ENCODE peak calls at places on chromosomes 3 and 15, in five cellular contexts. One of them, this sample, is unnamed.

GRCh38 chr15:89278307-89278706 is 34.5 kb downstream of the FANCI start:
- DNase-seq in GM06990: no peak
- DNase-seq in tibial artery: no peak
- DNase-seq in astrocyte of the cerebellum: no peak
- DNase-seq in GM23338: no peak
- DNase-seq in this sample: no peak

GRCh38 chr3:55180936-55181535 is 253.2 kb upstream of the LRTM1 start:
- DNase-seq in GM06990: no peak
- DNase-seq in tibial artery: peak
- DNase-seq in astrocyte of the cerebellum: no peak
- DNase-seq in GM23338: peak
- DNase-seq in this sample: no peak

GRCh38 chr3:124076231-124076630 is 84.3 kb upstream of the ROPN1 start:
- DNase-seq in GM06990: no peak
- DNase-seq in tibial artery: no peak
- DNase-seq in astrocyte of the cerebellum: no peak
- DNase-seq in GM23338: no peak
- DNase-seq in this sample: no peak

GRCh38 chr3:131072099-131072559 is 45.5 kb downstream of the NEK11 start:
- DNase-seq in GM06990: no peak
- DNase-seq in tibial artery: no peak
- DNase-seq in astrocyte of the cerebellum: no peak
- DNase-seq in GM23338: no peak
- DNase-seq in this sample: no peak

GRCh38 chr3:108345492-108346205 is 49.3 kb downstream of the HHLA2 start:
- DNase-seq in GM06990: no peak
- DNase-seq in tibial artery: no peak
- DNase-seq in astrocyte of the cerebellum: no peak
- DNase-seq in GM23338: peak
- DNase-seq in this sample: no peak

GRCh38 chr3:9231006-9231405 is 18.4 kb downstream of the SRGAP3 start:
- DNase-seq in GM06990: no peak
- DNase-seq in tibial artery: no peak
- DNase-seq in astrocyte of the cerebellum: no peak
- DNase-seq in GM23338: no peak
- DNase-seq in this sample: no peak

GRCh38 chr15:79167776-79168175 is 77.2 kb upstream of the RASGRF1 start:
- DNase-seq in GM06990: no peak
- DNase-seq in tibial artery: no peak
- DNase-seq in astrocyte of the cerebellum: no peak
- DNase-seq in GM23338: no peak
- DNase-seq in this sample: no peak

GRCh38 chr15:69084404-69085030 is 70.0 kb downstream of the NOX5 start:
- DNase-seq in GM06990: no peak
- DNase-seq in tibial artery: no peak
- DNase-seq in astrocyte of the cerebellum: no peak
- DNase-seq in GM23338: no peak
- DNase-seq in this sample: no peak

GRCh38 chr3:69821133-69821532 is 81.9 kb downstream of the MITF start:
- DNase-seq in GM06990: no peak
- DNase-seq in tibial artery: no peak
- DNase-seq in astrocyte of the cerebellum: no peak
- DNase-seq in GM23338: no peak
- DNase-seq in this sample: no peak

GRCh38 chr3:134428396-134428795 is 54.1 kb upstream of the AMOTL2 start:
- DNase-seq in GM06990: no peak
- DNase-seq in tibial artery: no peak
- DNase-seq in astrocyte of the cerebellum: peak
- DNase-seq in GM23338: no peak
- DNase-seq in this sample: no peak

GRCh38 chr15:49075876-49076275 is 29.6 kb upstream of the SECISBP2L start:
- DNase-seq in GM06990: no peak
- DNase-seq in tibial artery: no peak
- DNase-seq in astrocyte of the cerebellum: no peak
- DNase-seq in GM23338: no peak
- DNase-seq in this sample: no peak

GRCh38 chr3:12766541-12766940 is 7.5 kb upstream of the TMEM40 start:
- DNase-seq in GM06990: no peak
- DNase-seq in tibial artery: no peak
- DNase-seq in astrocyte of the cerebellum: no peak
- DNase-seq in GM23338: no peak
- DNase-seq in this sample: no peak

GRCh38 chr3:179921500-179921899 is 115.2 kb downstream of the PEX5L start:
- DNase-seq in GM06990: peak
- DNase-seq in tibial artery: no peak
- DNase-seq in astrocyte of the cerebellum: no peak
- DNase-seq in GM23338: no peak
- DNase-seq in this sample: no peak

GRCh38 chr15:101322849-101323477 is 27.9 kb upstream of the SNRPA1 start:
- DNase-seq in GM06990: no peak
- DNase-seq in tibial artery: no peak
- DNase-seq in astrocyte of the cerebellum: no peak
- DNase-seq in GM23338: no peak
- DNase-seq in this sample: no peak

GRCh38 chr15:43912208-43912607 is 85.4 kb downstream of the WDR76 start:
- DNase-seq in GM06990: no peak
- DNase-seq in tibial artery: no peak
- DNase-seq in astrocyte of the cerebellum: no peak
- DNase-seq in GM23338: no peak
- DNase-seq in this sample: no peak

GRCh38 chr3:165855581-165855980 is 18.4 kb upstream of the BCHE start:
- DNase-seq in GM06990: no peak
- DNase-seq in tibial artery: no peak
- DNase-seq in astrocyte of the cerebellum: peak
- DNase-seq in GM23338: no peak
- DNase-seq in this sample: no peak

GRCh38 chr3:90055721-90056120 is 948.3 kb downstream of the EPHA3 start:
- DNase-seq in GM06990: no peak
- DNase-seq in tibial artery: no peak
- DNase-seq in astrocyte of the cerebellum: no peak
- DNase-seq in GM23338: no peak
- DNase-seq in this sample: no peak

GRCh38 chr15:29611057-29611456 is 211.2 kb downstream of the TJP1 start:
- DNase-seq in GM06990: no peak
- DNase-seq in tibial artery: no peak
- DNase-seq in astrocyte of the cerebellum: no peak
- DNase-seq in GM23338: peak
- DNase-seq in this sample: no peak

GRCh38 chr3:151584603-151585002 is 123.7 kb upstream of the IGSF10 start:
- DNase-seq in GM06990: no peak
- DNase-seq in tibial artery: no peak
- DNase-seq in astrocyte of the cerebellum: no peak
- DNase-seq in GM23338: peak
- DNase-seq in this sample: no peak

GRCh38 chr15:84810073-84810840 is 6.9 kb upstream of the ALPK3 start:
- DNase-seq in GM06990: no peak
- DNase-seq in tibial artery: no peak
- DNase-seq in astrocyte of the cerebellum: no peak
- DNase-seq in GM23338: no peak
- DNase-seq in this sample: no peak

GRCh38 chr15:87200149-87200548 is 1056.4 kb downstream of the NTRK3 start:
- DNase-seq in GM06990: no peak
- DNase-seq in tibial artery: no peak
- DNase-seq in astrocyte of the cerebellum: no peak
- DNase-seq in GM23338: no peak
- DNase-seq in this sample: no peak

GRCh38 chr3:132344666-132345280 is 27.6 kb downstream of the ACP3 start:
- DNase-seq in GM06990: no peak
- DNase-seq in tibial artery: no peak
- DNase-seq in astrocyte of the cerebellum: no peak
- DNase-seq in GM23338: no peak
- DNase-seq in this sample: no peak

GRCh38 chr3:101381809-101382208 is 61.4 kb upstream of the IMPG2 start:
- DNase-seq in GM06990: no peak
- DNase-seq in tibial artery: no peak
- DNase-seq in astrocyte of the cerebellum: peak
- DNase-seq in GM23338: peak
- DNase-seq in this sample: no peak
- TF ChIP-seq CTCF in GM06990: peak
- TF ChIP-seq CTCF in tibial artery: peak
- TF ChIP-seq CTCF in astrocyte of the cerebellum: peak
- TF ChIP-seq CTCF in GM23338: peak
- TF ChIP-seq CTCF in this sample: no peak

DNA sequence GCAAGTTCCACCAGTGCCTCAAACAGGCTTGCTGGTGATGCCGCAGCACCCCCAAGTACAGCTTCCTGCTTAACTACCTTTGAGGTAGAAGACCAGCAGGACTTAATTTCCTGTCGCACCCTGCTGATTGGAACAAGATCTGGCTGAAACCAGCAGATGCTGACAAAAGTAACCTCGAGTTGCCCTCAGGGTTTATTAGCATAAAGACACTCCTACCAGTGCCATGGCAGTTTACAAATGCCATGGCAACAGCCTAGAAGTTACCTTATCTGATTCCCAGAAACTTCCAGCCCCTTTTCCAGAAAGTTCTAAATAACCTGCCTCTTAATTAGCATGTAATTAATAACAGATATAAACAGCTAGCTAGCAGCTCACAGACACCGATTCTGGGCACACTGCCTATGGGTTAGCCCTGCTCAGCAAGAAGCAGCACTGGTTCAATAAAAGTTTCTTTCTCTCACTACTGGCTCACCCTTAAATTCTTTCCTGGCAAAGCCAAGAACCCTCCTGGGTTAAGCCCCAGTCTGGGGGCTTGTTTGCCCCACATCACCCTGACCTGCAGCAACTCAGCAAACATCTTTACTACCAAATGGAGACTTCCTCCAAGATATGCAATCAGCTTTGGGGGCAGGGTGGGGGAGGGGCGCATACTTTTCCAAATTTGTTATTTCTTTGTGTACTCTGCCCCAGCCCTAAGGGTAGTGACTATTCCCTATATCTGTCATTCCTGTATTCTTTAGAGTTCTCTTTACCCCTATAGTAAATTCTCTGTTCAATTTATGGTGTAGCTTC is 54.2 kb downstream of the MAP4 start:
- DNase-seq in GM06990: no peak
- DNase-seq in tibial artery: no peak
- DNase-seq in astrocyte of the cerebellum: peak
- DNase-seq in GM23338: peak
- DNase-seq in this sample: no peak
- H3K4me3 ChIP-seq in GM06990: no peak
- H3K4me3 ChIP-seq in tibial artery: no peak
- H3K4me3 ChIP-seq in astrocyte of the cerebellum: no peak
- H3K4me3 ChIP-seq in GM23338: no peak
- H3K4me3 ChIP-seq in this sample: no peak

DNA sequence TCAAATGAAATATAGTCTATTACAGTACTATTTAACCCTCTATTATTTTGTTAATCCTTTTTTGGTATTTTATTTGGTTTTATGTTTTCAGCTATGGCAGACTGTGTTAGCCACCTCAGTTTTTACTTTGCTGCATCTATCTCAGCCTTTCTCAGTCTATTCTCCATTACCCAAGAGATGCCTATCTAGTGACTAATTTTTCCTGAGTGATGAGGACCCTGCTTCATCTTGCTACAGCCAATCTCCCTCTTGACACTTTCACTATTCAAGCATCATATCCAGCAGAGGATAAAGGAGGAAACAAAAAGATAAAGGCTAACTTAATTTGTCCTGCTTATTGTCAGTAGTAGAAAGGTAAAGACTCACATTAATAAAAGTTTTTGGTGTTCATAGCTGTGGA is 141.8 kb upstream of the NECTIN3 start:
- DNase-seq in GM06990: no peak
- DNase-seq in tibial artery: no peak
- DNase-seq in astrocyte of the cerebellum: no peak
- DNase-seq in GM23338: no peak
- DNase-seq in this sample: no peak
- TF ChIP-seq CTCF in GM06990: no peak
- TF ChIP-seq CTCF in tibial artery: no peak
- TF ChIP-seq CTCF in astrocyte of the cerebellum: no peak
- TF ChIP-seq CTCF in GM23338: no peak
- TF ChIP-seq CTCF in this sample: no peak

DNA sequence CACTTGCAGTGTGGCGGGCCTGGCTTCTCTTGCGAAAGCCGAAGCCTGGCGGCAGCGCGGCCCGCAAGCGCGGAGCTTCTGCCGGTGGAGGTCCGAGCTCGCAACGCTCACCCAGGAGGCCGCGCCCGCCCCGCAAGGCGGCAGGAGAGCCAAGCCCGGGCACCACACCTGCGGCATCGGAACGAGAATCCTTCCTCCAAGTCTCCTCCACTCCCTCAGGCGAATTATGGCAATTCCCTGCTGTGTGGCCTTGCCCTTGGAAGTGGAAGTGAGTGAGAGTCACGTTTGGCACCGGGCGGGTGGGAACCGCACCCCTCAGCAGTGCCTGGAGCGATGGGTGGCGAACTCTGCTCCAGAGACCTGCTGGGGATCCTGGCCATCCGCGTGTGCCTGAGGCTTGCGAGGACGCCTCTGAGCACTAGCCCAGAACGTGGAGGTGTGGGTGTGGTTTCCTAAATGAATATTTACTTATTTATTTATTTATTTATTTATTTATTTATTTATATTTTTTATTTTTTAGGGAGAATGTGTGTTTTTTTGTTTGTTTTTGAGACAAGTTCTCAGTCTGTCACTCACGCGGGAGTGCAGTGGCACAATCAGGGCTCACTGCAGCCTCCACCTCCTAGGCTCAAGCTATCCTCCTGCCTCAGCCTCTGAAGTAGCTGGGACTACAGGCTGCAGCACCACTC is 133.7 kb upstream of the UBE2E1 start:
- DNase-seq in GM06990: no peak
- DNase-seq in tibial artery: no peak
- DNase-seq in astrocyte of the cerebellum: no peak
- DNase-seq in GM23338: peak
- DNase-seq in this sample: no peak
- H3K4me3 ChIP-seq in GM06990: peak
- H3K4me3 ChIP-seq in tibial artery: peak
- H3K4me3 ChIP-seq in astrocyte of the cerebellum: peak
- H3K4me3 ChIP-seq in GM23338: peak
- H3K4me3 ChIP-seq in this sample: no peak

This sample was measured in AG04449.